ENCODE peak calls at places on chromosomes 12 and 14, in five cellular contexts. One of them, this sample, is unnamed. For H3K36me3, the result is how much of the 10 kb centered on the place peaks cover.

GRCh38 chr14:38387821-38388220 is 131.9 kb upstream of the CLEC14A start:
- DNase-seq in esophagus squamous epithelium: no peak
- DNase-seq in A673: no peak
- DNase-seq in psoas muscle: no peak
- DNase-seq in pancreas: no peak
- DNase-seq in this sample: no peak

GRCh38 chr12:132305560-132305966 is 23.8 kb downstream of the GALNT9 start:
- DNase-seq in esophagus squamous epithelium: no peak
- DNase-seq in A673: no peak
- DNase-seq in psoas muscle: peak
- DNase-seq in pancreas: peak
- DNase-seq in this sample: no peak

GRCh38 chr14:53356361-53357150 is 203.4 kb upstream of the DDHD1 start:
- DNase-seq in esophagus squamous epithelium: no peak
- DNase-seq in A673: no peak
- DNase-seq in psoas muscle: no peak
- DNase-seq in pancreas: no peak
- DNase-seq in this sample: no peak

GRCh38 chr12:127308148-127308547 is 958.8 kb upstream of the TMEM132C start:
- DNase-seq in esophagus squamous epithelium: no peak
- DNase-seq in A673: no peak
- DNase-seq in psoas muscle: no peak
- DNase-seq in pancreas: no peak
- DNase-seq in this sample: no peak

GRCh38 chr12:48000878-48001321 is 3.4 kb downstream of the COL2A1 start:
- DNase-seq in esophagus squamous epithelium: no peak
- DNase-seq in A673: peak
- DNase-seq in psoas muscle: no peak
- DNase-seq in pancreas: no peak
- DNase-seq in this sample: no peak

GRCh38 chr12:29153231-29153630 is 4.2 kb downstream of the FAR2 start:
- DNase-seq in esophagus squamous epithelium: no peak
- DNase-seq in A673: no peak
- DNase-seq in psoas muscle: no peak
- DNase-seq in pancreas: no peak
- DNase-seq in this sample: no peak

GRCh38 chr14:104400355-104400754 is 179.2 kb upstream of the C14orf180 start:
- DNase-seq in esophagus squamous epithelium: no peak
- DNase-seq in A673: no peak
- DNase-seq in psoas muscle: no peak
- DNase-seq in pancreas: no peak
- DNase-seq in this sample: no peak

GRCh38 chr12:102376251-102376747 is 104.1 kb downstream of the IGF1 start:
- DNase-seq in esophagus squamous epithelium: no peak
- DNase-seq in A673: no peak
- DNase-seq in psoas muscle: no peak
- DNase-seq in pancreas: no peak
- DNase-seq in this sample: no peak

GRCh38 chr14:23481992-23482813 is 12.7 kb downstream of the NGDN start:
- DNase-seq in esophagus squamous epithelium: no peak
- DNase-seq in A673: no peak
- DNase-seq in psoas muscle: no peak
- DNase-seq in pancreas: no peak
- DNase-seq in this sample: no peak

DNA sequence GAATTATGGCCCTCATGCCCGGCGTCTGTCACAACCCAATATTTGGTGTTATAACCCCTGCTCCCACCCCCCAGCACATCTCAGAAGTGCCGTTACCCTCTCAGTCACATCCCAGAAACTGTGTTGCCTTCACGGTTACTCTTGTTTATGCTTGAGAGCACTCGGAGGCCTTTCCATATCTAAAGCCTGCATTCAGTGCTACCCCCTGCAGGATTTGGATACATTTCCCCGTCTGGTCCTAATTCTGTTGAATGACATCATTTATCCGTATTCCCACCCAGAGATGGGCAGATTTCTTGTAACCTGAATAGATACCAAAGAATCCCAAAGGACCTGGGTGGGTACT is 19.1 kb upstream of the FOS start:
- DNase-seq in esophagus squamous epithelium: no peak
- DNase-seq in A673: peak
- DNase-seq in psoas muscle: no peak
- DNase-seq in pancreas: no peak
- DNase-seq in this sample: no peak
- TF ChIP-seq CTCF in esophagus squamous epithelium: no peak
- TF ChIP-seq CTCF in A673: peak
- TF ChIP-seq CTCF in psoas muscle: no peak
- TF ChIP-seq CTCF in pancreas: no peak
- TF ChIP-seq CTCF in this sample: peak

DNA sequence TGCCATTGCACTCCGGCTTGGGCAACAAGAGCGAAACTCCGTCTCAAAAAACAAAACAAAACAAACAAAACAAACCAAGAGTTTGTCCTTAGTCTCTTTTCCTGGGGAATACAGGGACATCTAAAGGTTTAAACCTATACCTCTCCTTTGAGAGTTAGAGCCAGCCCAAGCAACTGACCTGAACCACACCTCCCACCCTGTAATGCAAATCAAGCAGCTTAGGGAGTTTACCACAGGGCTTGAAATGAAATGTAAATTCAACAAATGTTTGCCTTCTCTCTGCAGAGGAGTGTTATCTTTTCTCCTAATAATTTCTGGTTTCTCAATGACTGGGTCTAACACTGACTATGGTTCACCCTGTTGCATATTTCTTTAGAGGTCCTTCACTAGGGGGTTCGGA is 16.7 kb downstream of the PPP1CC start:
- DNase-seq in esophagus squamous epithelium: no peak
- DNase-seq in A673: no peak
- DNase-seq in psoas muscle: no peak
- DNase-seq in pancreas: no peak
- DNase-seq in this sample: no peak
- H3K36me3 ChIP-seq in esophagus squamous epithelium: half or more
- H3K36me3 ChIP-seq in A673: half or more
- H3K36me3 ChIP-seq in psoas muscle: under half
- H3K36me3 ChIP-seq in pancreas: under half
- H3K36me3 ChIP-seq in this sample: under half

DNA sequence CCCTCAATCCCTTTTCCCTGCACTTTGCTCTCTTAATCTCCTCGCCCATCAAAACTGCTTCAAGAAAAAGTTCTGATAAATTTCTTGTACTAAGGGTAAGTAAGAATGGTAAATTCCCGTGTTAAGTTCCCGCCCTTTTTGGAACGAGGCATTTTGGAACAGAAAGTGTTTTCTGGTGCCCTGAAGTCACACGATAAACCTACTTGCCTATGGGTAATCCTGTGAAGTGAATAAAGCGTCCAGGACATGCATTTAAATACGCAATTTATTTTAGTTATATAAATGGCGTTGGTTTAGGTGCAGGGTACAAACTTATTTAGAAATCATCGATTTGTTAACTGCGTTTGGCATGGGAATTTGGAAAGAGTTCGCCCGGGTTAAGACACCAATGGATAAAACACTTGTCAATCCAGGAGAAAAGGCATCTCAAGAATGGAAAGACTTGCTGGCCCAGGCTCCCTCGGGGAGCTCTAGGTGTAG is 704 bp upstream of the RAP1B start:
- DNase-seq in esophagus squamous epithelium: no peak
- DNase-seq in A673: peak
- DNase-seq in psoas muscle: no peak
- DNase-seq in pancreas: no peak
- DNase-seq in this sample: no peak
- TF ChIP-seq CTCF in esophagus squamous epithelium: no peak
- TF ChIP-seq CTCF in A673: no peak
- TF ChIP-seq CTCF in psoas muscle: no peak
- TF ChIP-seq CTCF in pancreas: no peak
- TF ChIP-seq CTCF in this sample: no peak

GRCh38 chr12:94265521-94265920 is 117.1 kb downstream of the PLXNC1 start:
- DNase-seq in esophagus squamous epithelium: no peak
- DNase-seq in A673: no peak
- DNase-seq in psoas muscle: no peak
- DNase-seq in pancreas: no peak
- DNase-seq in this sample: no peak
- H3K36me3 ChIP-seq in esophagus squamous epithelium: under half
- H3K36me3 ChIP-seq in A673: under half
- H3K36me3 ChIP-seq in psoas muscle: under half
- H3K36me3 ChIP-seq in pancreas: under half
- H3K36me3 ChIP-seq in this sample: under half